ENCODE peak calls at places on chromosomes 1 and 21, in five cellular contexts. V, J, R, A and W are unnamed samples. For H3K9me3, the result is how much of the 10 kb centered on the place peaks cover.

GRCh38 chr1:3785045-3785444 is 11.3 kb downstream of the LRRC47 start:
- DNase-seq in V (no peak), J (no peak), R (no peak), A (peak), W (no peak)

GRCh38 chr1:96643519-96643918 is 78.1 kb upstream of the PTBP2 start:
- DNase-seq in V (no peak), J (peak), R (no peak), A (no peak), W (no peak)

GRCh38 chr1:204673909-204674701 is 11.4 kb downstream of the LRRN2 start:
- DNase-seq in V (no peak), J (no peak), R (no peak), A (no peak), W (peak)

GRCh38 chr1:187244623-187245022 is 415.9 kb downstream of the PLA2G4A start:
- DNase-seq in V (no peak), J (peak), R (no peak), A (no peak), W (no peak)

GRCh38 chr1:151985270-151985669 is 8.4 kb downstream of the S100A10 start:
- DNase-seq in V (no peak), J (no peak), R (no peak), A (no peak), W (no peak)

GRCh38 chr21:44370771-44371410 is 17.5 kb downstream of the TRPM2 start:
- DNase-seq in V (no peak), J (no peak), R (peak), A (no peak), W (no peak)

GRCh38 chr1:10383630-10384029 is 15.2 kb upstream of the PGD start:
- DNase-seq in V (no peak), J (no peak), R (peak), A (no peak), W (no peak)

GRCh38 chr1:200979574-200980451 is 43.7 kb downstream of the KIF21B start:
- DNase-seq in V (peak), J (peak), R (peak), A (no peak), W (no peak)

GRCh38 chr1:151530461-151530860 is 9.6 kb upstream of the TUFT1 start:
- DNase-seq in V (no peak), J (no peak), R (peak), A (no peak), W (no peak)

GRCh38 chr1:235409045-235409820 is 42.0 kb downstream of the TBCE start:
- DNase-seq in V (no peak), J (no peak), R (no peak), A (no peak), W (no peak)

GRCh38 chr1:160779662-160780397 is 16.1 kb upstream of the LY9 start:
- DNase-seq in V (peak), J (no peak), R (no peak), A (no peak), W (no peak)

GRCh38 chr1:92886886-92887419 is 55.1 kb downstream of the RPL5 start:
- DNase-seq in V (no peak), J (no peak), R (no peak), A (no peak), W (no peak)

GRCh38 chr1:236280438-236281285 is 1.1 kb downstream of the ERO1B start:
- DNase-seq in V (peak), J (peak), R (no peak), A (no peak), W (peak)

GRCh38 chr1:207115269-207115668 is 11.2 kb downstream of the C4BPA start:
- DNase-seq in V (no peak), J (no peak), R (no peak), A (no peak), W (no peak)

GRCh38 chr1:64471724-64472276 is 1.9 kb downstream of the CACHD1 start:
- DNase-seq in V (no peak), J (peak), R (no peak), A (no peak), W (no peak)

GRCh38 chr1:231162970-231163830 is 1.3 kb downstream of the TRIM67 start:
- DNase-seq in V (no peak), J (no peak), R (no peak), A (no peak), W (no peak)

GRCh38 chr1:226763741-226764264 is 24.7 kb upstream of the ITPKB start:
- DNase-seq in V (no peak), J (peak), R (no peak), A (no peak), W (no peak)

GRCh38 chr1:21406659-21407058 is 33.3 kb upstream of the NBPF3 start:
- DNase-seq in V (no peak), J (no peak), R (no peak), A (no peak), W (no peak)

GRCh38 chr1:204829133-204829532 is 41.5 kb upstream of the NFASC start:
- DNase-seq in V (no peak), J (no peak), R (no peak), A (no peak), W (no peak)

GRCh38 chr1:161936786-161937185 is 86.9 kb downstream of the OLFML2B start:
- DNase-seq in V (no peak), J (no peak), R (no peak), A (no peak), W (no peak)
- H3K9me3 ChIP-seq in V (under half), J (under half), R (under half), A (under half), W (under half)

GRCh38 chr1:183199304-183199703 is 13.2 kb downstream of the LAMC2 start:
- DNase-seq in V (no peak), J (no peak), R (no peak), A (no peak), W (no peak)

GRCh38 chr1:183200451-183200850 is 14.4 kb downstream of the LAMC2 start:
- DNase-seq in V (no peak), J (no peak), R (no peak), A (no peak), W (no peak)

GRCh38 chr1:183197762-183198161 is 11.7 kb downstream of the LAMC2 start:
- DNase-seq in V (no peak), J (no peak), R (no peak), A (no peak), W (no peak)

GRCh38 chr1:183195146-183195571 is 9.1 kb downstream of the LAMC2 start:
- DNase-seq in V (no peak), J (peak), R (no peak), A (no peak), W (no peak)

DNA sequence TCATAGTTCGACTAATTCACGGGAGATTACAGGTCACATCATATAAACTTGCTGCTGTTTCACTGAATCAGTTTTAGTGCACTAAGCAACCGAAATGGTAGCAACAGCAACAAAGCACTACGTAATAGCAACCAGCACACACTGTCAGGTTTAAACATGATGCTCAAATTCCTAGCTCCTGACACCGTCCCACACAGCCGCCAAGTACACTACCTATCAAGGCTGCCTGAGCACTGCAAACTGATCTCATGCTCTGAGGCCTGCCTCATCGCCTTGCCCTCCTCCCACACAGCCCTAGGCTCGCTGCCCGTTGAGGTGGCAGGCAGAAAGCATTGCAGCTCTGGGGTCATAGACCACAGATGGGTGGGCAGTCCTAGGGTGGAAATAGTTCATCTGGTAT is 12.4 kb downstream of the LAMC2 start:
- DNase-seq in V (no peak), J (peak), R (no peak), A (peak), W (no peak)
- H3K27ac ChIP-seq in V (no peak), J (peak), R (no peak), A (no peak), W (no peak)

DNA sequence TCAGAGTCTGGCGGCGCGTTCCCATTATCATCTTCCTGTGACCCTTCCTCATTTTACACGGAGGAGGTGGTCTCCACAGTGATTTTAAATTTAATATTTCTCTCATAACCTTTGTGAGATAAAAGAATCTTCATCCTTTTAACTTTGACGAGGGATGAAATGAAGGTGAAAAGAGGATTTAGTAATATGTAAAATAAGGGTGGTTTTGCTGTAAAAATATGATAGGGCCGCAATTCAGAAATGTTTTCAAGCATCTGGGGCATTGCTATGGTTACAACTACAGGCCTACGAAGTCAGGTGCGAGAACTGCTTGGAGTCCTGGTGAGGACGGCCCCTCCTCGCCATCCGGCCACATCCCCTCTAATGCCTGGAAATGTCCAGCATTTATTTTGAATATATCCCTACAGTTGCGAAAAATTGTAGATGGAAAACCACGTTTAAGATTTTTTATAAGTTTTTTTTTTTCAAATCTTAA is 422 bp upstream of the RSBN1 start:
- DNase-seq in V (no peak), J (no peak), R (no peak), A (no peak), W (no peak)
- H3K9me3 ChIP-seq in V (under half), J (under half), R (under half), A (under half), W (under half)

GRCh38 chr1:164708596-164708995 is 149.6 kb downstream of the PBX1 start:
- DNase-seq in V (no peak), J (no peak), R (no peak), A (no peak), W (no peak)
- H3K27ac ChIP-seq in V (no peak), J (no peak), R (no peak), A (no peak), W (peak)

GRCh38 chr21:26506951-26507350 is 66.1 kb downstream of the CYYR1 start:
- DNase-seq in V (no peak), J (peak), R (no peak), A (no peak), W (no peak)
- H3K9me3 ChIP-seq in V (under half), J (under half), R (under half), A (under half), W (under half)

GRCh38 chr1:182616130-182617074 is 12.2 kb upstream of the RGS16 start:
- DNase-seq in V (peak), J (peak), R (peak), A (peak), W (peak)
- H3K27ac ChIP-seq in V (no peak), J (no peak), R (no peak), A (peak), W (peak)

GRCh38 chr21:10463156-10463555 is 58.2 kb upstream of the TPTE start:
- DNase-seq in V (no peak), J (no peak), R (no peak), A (no peak), W (no peak)
- H3K9me3 ChIP-seq in V (under half), J (half or more), R (under half), A (under half), W (under half)